ENCODE peak calls at places on chromosomes 4 and X, in eight cellular contexts. R is T-helper 2 cell; H is stimulated activated CD4-positive, alpha-beta T cell treated with anti-CD3 and anti-CD28 coated beads, Interleukin-1b, Interleukin-23, amount 100 ng/mL, for 1 hour; B is NCI-H1417 treated with DMSO at 0.1 percent for 48 hours; U is astrocyte of the cerebellum; Y is activated T-helper 1 cell treated with anti-CD3 and anti-CD28 coated beads, Interleukin-12 subunit alpha, Interleukin-12 subunit beta, Interleukin-2, Interleukin-4 antibody, amounts not matched to agents 30 ng/mL and 10 ng/mL and 1 ng/mL, durations not matched to agents 14 hours and 24 hours and 36 hours; X is foreskin keratinocyte; T is mesenchymal stem cell. V is an unnamed sample.

GRCh38 chr4:14744346-14744745 is 257.9 kb upstream of the CPEB2 start:
- DNase-seq in R (no peak), H (no peak), B (no peak), U (peak), Y (no peak), X (no peak), T (no peak), V (no peak)

GRCh38 chr4:121711263-121712000 is 14.7 kb upstream of the ANXA5 start:
- DNase-seq in R (no peak), H (no peak), B (no peak), U (peak), Y (peak), X (peak), T (peak), V (peak)

GRCh38 chr4:40731792-40732245 is 17.9 kb upstream of the NSUN7 start:
- DNase-seq in R (no peak), H (no peak), B (peak), U (no peak), Y (peak), X (no peak), T (peak), V (peak)

GRCh38 chr4:169060396-169061081 is 50.5 kb upstream of the CBR4 start:
- DNase-seq in R (no peak), H (no peak), B (no peak), U (no peak), Y (no peak), X (no peak), T (no peak), V (peak)

GRCh38 chrX:115531818-115532403 is 29.1 kb upstream of the PLS3 start:
- DNase-seq in R (no peak), H (no peak), B (no peak), U (no peak), Y (no peak), X (no peak), T (peak), V (peak)

GRCh38 chr4:5100336-5100735 is 49.1 kb downstream of the STK32B start:
- DNase-seq in R (no peak), H (no peak), B (no peak), U (no peak), Y (no peak), X (no peak), T (no peak), V (no peak)

GRCh38 chr4:24753519-24753918 is 41.9 kb upstream of the SOD3 start:
- DNase-seq in R (no peak), H (no peak), B (no peak), U (no peak), Y (no peak), X (peak), T (peak), V (no peak)

GRCh38 chr4:163808091-163808490 is 313.6 kb downstream of the TMA16 start:
- DNase-seq in R (no peak), H (no peak), B (no peak), U (no peak), Y (no peak), X (no peak), T (no peak), V (no peak)

GRCh38 chr4:189206953-189207352 is 733.7 kb upstream of the FRG1 start:
- DNase-seq in R (no peak), H (no peak), B (no peak), U (no peak), Y (no peak), X (no peak), T (no peak), V (no peak)

GRCh38 chr4:848803-849477 is 23.0 kb upstream of the CPLX1 start:
- DNase-seq in R (no peak), H (no peak), B (no peak), U (no peak), Y (no peak), X (no peak), T (no peak), V (peak)

GRCh38 chr4:183099537-183100297 is 660 bp downstream of the WWC2 start:
- DNase-seq in R (no peak), H (no peak), B (no peak), U (no peak), Y (no peak), X (no peak), T (peak), V (peak)

GRCh38 chr4:2364654-2365053 is 53.8 kb downstream of the ZFYVE28 start:
- DNase-seq in R (peak), H (peak), B (no peak), U (no peak), Y (peak), X (peak), T (no peak), V (peak)

GRCh38 chrX:46860536-46860935 is 23.7 kb downstream of the RP2 start:
- DNase-seq in R (no peak), H (no peak), B (no peak), U (no peak), Y (no peak), X (no peak), T (no peak), V (no peak)

GRCh38 chr4:8162625-8163024 is 4.0 kb upstream of the ABLIM2 start:
- DNase-seq in R (no peak), H (no peak), B (no peak), U (no peak), Y (no peak), X (peak), T (no peak), V (no peak)